ENCODE peak calls at places on chromosomes 6 and 20, in five cellular contexts. K is left ventricle myocardium inferior; Y is naive thymus-derived CD4-positive, alpha-beta T cell; O is A549; C is IMR-90. A is an unnamed sample.

GRCh38 chr6:138772596-138773176 is 883 bp upstream of the CCDC28A start:
- DNase-seq in K (no peak), C (no peak), O (no peak), Y (no peak), A (peak; percentile 12)

GRCh38 chr20:19392344-19393140 is 180.1 kb downstream of the SLC24A3 start:
- DNase-seq in O (no peak), K (no peak), Y (no peak), C (no peak), A (no peak)

GRCh38 chr20:37807901-37808751 is 94.8 kb upstream of the VSTM2L start:
- DNase-seq in K (no peak), Y (no peak), O (no peak), C (no peak), A (no peak)

GRCh38 chr6:155341130-155341828 is 27.0 kb upstream of the TFB1M start:
- DNase-seq in O (no peak), C (peak; percentile 74), Y (no peak), K (no peak), A (no peak)

GRCh38 chr20:43746344-43747137 is 19.7 kb upstream of the GTSF1L start:
- DNase-seq in Y (no peak), C (no peak), O (no peak), K (no peak), A (peak; percentile 84)

GRCh38 chr20:37303637-37304036 is 14.2 kb downstream of the MANBAL start:
- DNase-seq in Y (no peak), C (no peak), O (peak; percentile 31), K (no peak), A (no peak)

GRCh38 chr20:12410783-12411182 is 493.1 kb downstream of the BTBD3 start:
- DNase-seq in O (no peak), K (no peak), C (no peak), Y (no peak), A (no peak)

GRCh38 chr20:51195419-51195901 is 172.6 kb upstream of the KCNG1 start:
- DNase-seq in C (peak; percentile 56), O (no peak), K (no peak), Y (no peak), A (no peak)

GRCh38 chr20:62350629-62351422 is 16.3 kb downstream of the LAMA5 start:
- DNase-seq in C (no peak), O (no peak), Y (no peak), K (no peak), A (no peak)

GRCh38 chr6:21079468-21080048 is 514.0 kb upstream of the SOX4 start:
- DNase-seq in O (no peak), K (no peak), Y (no peak), C (peak; percentile 20), A (no peak)

GRCh38 chr6:162442675-162443074 is 284.9 kb downstream of the PRKN start:
- DNase-seq in Y (no peak), C (no peak), K (no peak), O (peak; percentile 28), A (peak; percentile 14)

GRCh38 chr6:17484201-17484606 is 90.8 kb downstream of the CAP2 start:
- DNase-seq in K (no peak), C (no peak), Y (no peak), O (no peak), A (no peak)

GRCh38 chr6:93701526-93701925 is 282.2 kb upstream of the EPHA7 start:
- DNase-seq in O (no peak), C (no peak), K (no peak), Y (no peak), A (no peak)

GRCh38 chr6:35568967-35569606 is 56.4 kb upstream of the TULP1 start:
- DNase-seq in O (peak; percentile 12), K (peak; percentile 51), C (no peak), Y (peak; percentile 38), A (no peak)

GRCh38 chr20:38203337-38204003 is 38.4 kb upstream of the TGM2 start:
- DNase-seq in O (no peak), C (no peak), K (no peak), Y (no peak), A (no peak)

GRCh38 chr20:31602779-31603441 is 2.2 kb upstream of the ID1 start:
- DNase-seq in K (no peak), C (peak; percentile 89), Y (no peak), O (peak; percentile 83), A (peak; percentile 86)

GRCh38 chr6:108771421-108771820 is 76.8 kb upstream of the ARMC2 start:
- DNase-seq in O (no peak), Y (no peak), C (no peak), K (no peak), A (no peak)

GRCh38 chr20:53502820-53503219 is 90.8 kb downstream of the ZNF217 start:
- DNase-seq in O (no peak), C (no peak), K (no peak), Y (no peak), A (no peak)
- H3K4me1 ChIP-seq in O (no peaks in the 10 kb centered on the region), C (no peaks in the 10 kb centered on the region), K (no peaks in the 10 kb centered on the region), Y (no peaks in the 10 kb centered on the region), A (no peaks in the 10 kb centered on the region)

DNA sequence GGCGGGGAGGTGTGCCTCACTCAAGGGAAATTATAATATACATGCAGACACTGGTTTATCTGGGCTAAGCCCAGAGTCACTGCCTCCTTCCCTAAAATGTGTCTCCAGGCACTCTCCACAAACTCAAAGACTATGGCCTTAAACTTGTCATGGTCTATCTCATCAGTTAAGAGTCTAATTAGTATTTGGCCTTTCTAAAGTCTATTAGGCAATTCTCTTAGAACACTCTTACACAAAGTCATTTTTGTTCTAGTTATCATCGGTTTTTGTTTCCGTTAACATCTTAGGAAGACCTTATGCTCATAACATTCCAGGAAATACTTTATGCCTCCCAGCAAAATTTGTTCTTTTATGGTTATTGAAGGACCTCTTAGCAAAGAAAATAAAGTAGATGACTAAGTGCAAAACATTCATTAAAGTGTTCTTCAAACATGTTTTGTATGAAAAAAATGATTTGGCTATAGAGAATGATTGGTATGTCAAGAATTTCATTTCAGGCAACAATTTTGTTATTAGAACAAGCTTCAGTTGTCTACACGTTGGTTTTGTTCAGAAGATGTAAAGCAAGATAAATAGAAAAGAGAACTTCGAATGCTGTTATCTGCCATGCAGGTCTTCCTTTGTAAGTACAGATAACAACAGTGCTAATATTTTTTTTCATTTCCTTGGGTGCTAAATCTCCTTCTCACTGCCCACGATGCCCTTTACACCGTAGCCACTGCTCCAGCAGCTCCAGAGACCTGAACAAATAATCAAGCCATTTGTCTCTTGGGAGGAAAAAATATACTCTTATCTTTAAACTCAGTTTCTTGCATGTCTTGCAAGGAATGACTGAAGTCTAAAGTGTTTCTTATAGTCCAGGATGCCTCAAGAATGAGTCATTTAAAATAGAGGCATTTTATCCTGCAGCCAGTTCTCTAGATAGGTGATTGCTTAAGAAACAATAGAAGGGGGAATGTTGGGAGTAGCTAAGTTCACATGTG is 170.4 kb downstream of the HTR1B start:
- DNase-seq in Y (no peak), C (peak; percentile 80), O (peak; percentile 77), K (no peak), A (peak; percentile 2)
- H3K27ac ChIP-seq in Y (no peak overlapping the region), C (peak overlapping the region; percentile 76), O (peak overlapping the region; percentile 78), K (no peak overlapping the region), A (peak overlapping the region; percentile 10)

GRCh38 chr6:31734247-31734702 is 2.1 kb downstream of the CLIC1 start:
- DNase-seq in K (no peak), Y (no peak), C (no peak), O (no peak), A (no peak)

GRCh38 chr6:31734703-31735500 is 1.4 kb downstream of the CLIC1 start:
- DNase-seq in C (peak; percentile 59), O (peak; percentile 59), K (peak; percentile 38), Y (no peak), A (peak; percentile 54)

GRCh38 chr6:31736026-31736767 is at the start of gene CLIC1:
- DNase-seq in K (peak; percentile 85), C (peak; percentile 75), Y (peak; percentile 38), O (peak; percentile 78), A (peak; percentile 84)

GRCh38 chr6:31732029-31732428 is 2.9 kb upstream of the DDAH2 start:
- DNase-seq in C (no peak), K (no peak), O (no peak), Y (no peak), A (no peak)

DNA sequence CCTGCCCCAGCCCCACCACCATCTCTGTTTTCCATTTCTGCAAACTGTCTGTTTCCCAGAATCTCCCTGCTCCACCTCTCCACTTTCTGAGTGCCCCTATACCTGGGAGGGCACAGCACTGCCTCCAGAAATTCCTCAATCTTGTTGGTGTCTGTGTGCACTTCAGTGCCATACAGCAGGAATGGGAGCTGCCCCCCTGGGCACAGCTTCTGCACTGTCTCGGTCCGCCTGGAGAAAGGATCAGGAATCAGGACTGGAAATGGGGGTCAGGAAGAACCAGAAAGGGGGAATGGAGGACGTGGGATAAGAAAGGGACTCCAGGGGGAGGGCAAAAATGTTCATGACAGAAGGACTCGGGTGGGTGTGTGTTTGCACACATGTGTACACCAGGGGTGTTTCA is 2.6 kb downstream of the CLIC1 start:
- DNase-seq in Y (no peak), K (no peak), C (no peak), O (no peak), A (no peak)
- H3K4me3 ChIP-seq in Y (no peak overlapping the region), K (peak overlapping the region; percentile 83), C (no peak overlapping the region), O (no peak overlapping the region), A (no peak overlapping the region)

DNA sequence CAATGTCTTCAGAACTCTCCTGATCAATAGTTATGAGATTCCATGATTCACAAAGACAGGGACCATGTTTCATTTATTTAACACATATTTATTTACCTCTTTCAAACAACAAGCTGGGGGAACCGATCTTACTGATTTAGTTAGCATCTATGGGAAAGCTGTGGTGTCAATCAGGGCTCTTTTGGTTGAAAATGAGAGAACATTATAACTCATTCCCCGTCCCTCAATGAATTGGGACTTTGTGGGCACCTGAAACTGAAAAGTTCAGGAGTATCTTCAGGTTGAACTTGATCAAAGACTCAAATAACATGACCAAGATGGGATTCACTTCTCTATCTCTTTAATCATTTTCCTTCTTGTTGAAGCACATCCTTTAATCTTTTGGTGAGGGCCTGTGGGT is 67.4 kb downstream of the CHMP4B start:
- DNase-seq in O (no peak), K (no peak), C (no peak), Y (no peak), A (no peak)
- H3K4me1 ChIP-seq in O (no peaks in the 10 kb centered on the region), K (no peaks in the 10 kb centered on the region), C (no peaks in the 10 kb centered on the region), Y (no peaks in the 10 kb centered on the region), A (no peaks in the 10 kb centered on the region)

GRCh38 chr6:106568518-106568917 is 60.8 kb downstream of the RTN4IP1 start:
- DNase-seq in C (peak; percentile 55), Y (no peak), O (no peak), K (no peak), A (no peak)

GRCh38 chr6:106564476-106564875 is 64.8 kb downstream of the RTN4IP1 start:
- DNase-seq in K (no peak), O (no peak), Y (no peak), C (no peak), A (no peak)

GRCh38 chr6:106560966-106561740 is 68.1 kb downstream of the RTN4IP1 start:
- DNase-seq in C (peak; percentile 71), K (no peak), Y (no peak), O (no peak), A (no peak)

GRCh38 chr6:106562001-106562400 is 67.3 kb downstream of the RTN4IP1 start:
- DNase-seq in K (no peak), C (no peak), Y (no peak), O (no peak), A (no peak)

DNA sequence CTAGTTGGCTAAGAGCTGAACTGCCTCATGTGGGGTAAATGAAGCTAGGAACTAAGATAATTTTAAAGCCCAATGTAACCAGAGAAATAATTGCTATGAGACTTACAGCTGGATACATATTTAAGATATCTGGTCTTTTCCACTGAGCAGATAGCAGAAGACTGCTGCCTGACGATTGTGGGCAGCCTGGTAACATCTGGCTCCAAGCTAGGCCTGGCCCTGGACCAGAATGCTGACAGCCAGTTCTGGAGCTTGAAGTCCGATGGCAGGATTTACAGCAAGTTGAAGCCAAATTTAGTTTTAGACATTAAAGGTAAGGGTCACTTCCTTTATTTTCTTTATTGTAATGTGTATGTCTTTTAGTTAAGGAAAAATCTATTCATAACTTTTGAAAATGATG is 65.7 kb downstream of the RTN4IP1 start:
- DNase-seq in O (no peak), C (no peak), K (peak; percentile 37), Y (no peak), A (no peak)
- H3K27ac ChIP-seq in O (peak overlapping the region; percentile 32), C (no peak overlapping the region), K (no peak overlapping the region), Y (no peak overlapping the region), A (no peak overlapping the region)